ENCODE peak calls at places on chromosomes 11 and 22, in four cellular contexts. Q is MM.1S, R is PC-3, D is HCT116. B is an unnamed sample.

GRCh38 chr22:37077802-37078448 is 26.4 kb downstream of the KCTD17 start:
- DNase-seq in Q (peak; percentile 48), R (peak; percentile 58), D (peak; percentile 26), B (peak; percentile 82)

GRCh38 chr11:68092411-68092810 is 28.8 kb downstream of the CHKA start:
- DNase-seq in Q (no peak), R (no peak), D (no peak), B (no peak)

GRCh38 chr11:109806205-109806604 is 287.0 kb upstream of the ZC3H12C start:
- DNase-seq in Q (no peak), R (no peak), D (no peak), B (no peak)

GRCh38 chr11:116225784-116226410 is 546.9 kb downstream of the BUD13 start:
- DNase-seq in Q (no peak), R (no peak), D (no peak), B (no peak)

GRCh38 chr11:110818032-110818687 is 105.9 kb upstream of the ARHGAP20 start:
- DNase-seq in Q (no peak), R (peak; percentile 47), D (peak; percentile 15), B (no peak)

GRCh38 chr11:105000797-105001196 is 22.2 kb downstream of the CASP5 start:
- DNase-seq in Q (peak; percentile 61), R (no peak), D (peak; percentile 19), B (peak; percentile 90)

GRCh38 chr11:844693-845644 is 2.3 kb downstream of the TSPAN4 start:
- DNase-seq in Q (no peak), R (peak; percentile 74), D (no peak), B (no peak)

GRCh38 chr11:22521226-22521625 is 104.4 kb downstream of the FANCF start:
- DNase-seq in Q (no peak), R (peak; percentile 57), D (peak; percentile 6), B (no peak)

GRCh38 chr11:2523821-2524391 is 79.1 kb downstream of the KCNQ1 start:
- DNase-seq in Q (no peak), R (no peak), D (no peak), B (no peak)

GRCh38 chr11:1882265-1883238 is 9.1 kb downstream of the PRR33 start:
- DNase-seq in Q (peak; percentile 48), R (peak; percentile 77), D (peak; percentile 43), B (peak; percentile 94)

GRCh38 chr11:75538150-75538942 is 12.6 kb upstream of the GDPD5 start:
- DNase-seq in Q (no peak), R (no peak), D (no peak), B (no peak)

DNA sequence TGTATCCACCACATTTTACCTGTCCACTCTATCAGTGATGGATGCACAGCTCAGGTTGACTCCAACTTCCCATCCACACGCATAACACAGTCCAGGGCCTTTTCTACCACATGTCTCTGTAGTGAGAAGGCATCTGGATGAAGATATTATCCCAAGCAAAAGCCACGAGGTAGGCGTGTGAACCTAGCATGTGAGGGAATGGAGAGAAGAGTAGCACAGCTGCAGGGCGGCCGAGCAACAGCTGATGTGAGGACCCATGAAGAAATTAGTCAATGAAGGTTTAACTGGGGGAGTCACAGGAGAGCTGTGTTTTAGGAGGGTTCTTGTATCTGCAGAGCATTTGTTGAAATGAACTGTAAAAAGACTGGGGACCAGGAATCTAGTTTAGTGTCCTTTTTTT is 144.6 kb upstream of the PITPNB start:
- DNase-seq in Q (no peak), R (no peak), D (no peak), B (no peak)
- H3K4me3 ChIP-seq in Q (no peak overlapping the region), R (no peak overlapping the region), D (no peak overlapping the region), B (no peak overlapping the region)

DNA sequence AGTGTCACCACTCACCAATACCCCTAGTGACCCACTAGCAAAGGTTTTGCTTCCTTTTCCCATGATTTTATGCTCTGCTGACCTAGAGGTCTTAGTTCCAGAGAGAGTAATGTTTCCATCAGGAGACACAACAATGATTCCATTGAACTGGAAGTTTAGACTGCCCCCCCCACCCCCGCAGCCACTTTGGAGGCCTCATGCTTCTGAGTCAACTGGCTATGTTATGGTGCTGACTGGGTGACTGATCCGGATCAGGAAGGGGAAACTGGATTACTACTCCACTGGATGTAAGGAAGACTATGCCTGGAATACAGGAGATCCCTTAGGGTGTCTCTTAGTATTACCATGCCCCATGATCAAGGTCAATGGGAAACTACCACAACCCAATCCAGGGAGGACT is 633.6 kb downstream of the OPCML start:
- DNase-seq in Q (no peak), R (no peak), D (no peak), B (no peak)
- H3K9me2 ChIP-seq in Q (no peaks in the 10 kb centered on the region), R (no peaks in the 10 kb centered on the region), D (no peaks in the 10 kb centered on the region), B (no peaks in the 10 kb centered on the region)

DNA sequence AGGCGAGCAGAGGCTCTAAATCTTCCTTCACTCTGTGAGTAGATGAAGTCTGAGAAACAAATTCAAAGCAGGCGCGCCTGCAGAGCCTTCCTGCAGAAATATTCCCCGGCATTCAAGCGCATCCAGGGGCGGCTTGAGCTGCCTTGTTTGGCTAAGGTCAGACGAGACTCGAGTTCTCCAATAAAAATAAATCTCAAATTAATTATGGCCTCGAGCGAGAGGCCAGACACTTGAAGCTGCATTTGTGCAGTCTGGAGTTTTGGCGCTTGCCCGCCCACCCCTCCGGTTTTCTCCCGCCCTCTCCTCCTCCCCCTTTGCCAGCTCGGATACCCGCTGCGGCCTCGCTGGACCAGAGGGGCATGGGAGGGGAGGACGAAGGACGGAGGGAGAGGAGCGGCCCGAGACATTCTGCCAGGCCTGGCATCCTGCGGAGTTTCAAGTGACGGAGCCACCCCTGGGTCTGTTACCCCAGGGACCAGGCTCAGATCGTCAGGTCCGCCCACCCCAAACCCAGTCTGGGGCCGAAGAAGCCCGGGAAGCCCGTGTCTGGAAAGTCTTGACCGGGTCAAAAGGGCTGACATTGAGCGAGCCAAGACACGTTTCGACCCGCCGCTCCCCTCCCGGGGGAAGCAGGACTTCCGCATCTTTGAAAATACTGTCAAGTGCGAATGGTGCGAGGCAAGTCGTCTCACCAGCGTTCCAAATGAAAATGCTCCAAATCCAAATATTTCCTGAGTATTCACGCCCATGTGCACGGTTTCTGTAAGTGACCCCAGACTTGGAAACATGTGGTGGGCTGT is 3.7 kb upstream of the FLI1 start:
- DNase-seq in Q (no peak), R (no peak), D (no peak), B (no peak)
- H3K4me3 ChIP-seq in Q (no peak overlapping the region), R (no peak overlapping the region), D (no peak overlapping the region), B (no peak overlapping the region)

DNA sequence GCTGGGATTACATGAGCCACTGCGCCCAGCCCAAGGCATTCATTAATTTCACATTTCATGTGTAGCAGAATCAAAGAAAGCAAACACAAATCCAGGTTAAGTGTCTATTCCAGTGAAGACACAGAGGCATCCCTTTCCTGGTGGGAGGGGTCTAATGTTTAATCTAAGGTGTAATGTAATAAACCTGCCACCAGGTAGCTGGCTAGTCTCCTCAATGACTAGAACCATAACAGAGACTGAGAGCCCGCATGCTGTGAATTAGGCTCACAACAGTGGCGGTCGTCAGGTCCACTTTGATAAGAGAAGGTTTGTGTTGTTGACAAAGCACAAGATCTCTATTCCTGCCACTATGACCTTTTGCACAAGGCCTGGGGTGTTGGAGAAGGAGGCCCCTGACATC is 64.2 kb upstream of the ADA2 start:
- DNase-seq in Q (no peak), R (no peak), D (no peak), B (no peak)
- H3K9me2 ChIP-seq in Q (no peaks in the 10 kb centered on the region), R (no peaks in the 10 kb centered on the region), D (no peaks in the 10 kb centered on the region), B (no peaks in the 10 kb centered on the region)

GRCh38 chr22:23213031-23213555 is 32.8 kb downstream of the BCR start:
- DNase-seq in Q (no peak), R (no peak), D (no peak), B (no peak)

GRCh38 chr22:23213581-23214341 is 33.5 kb downstream of the BCR start:
- DNase-seq in Q (no peak), R (no peak), D (no peak), B (no peak)

GRCh38 chr22:23210428-23211170 is 30.3 kb downstream of the BCR start:
- DNase-seq in Q (no peak), R (no peak), D (no peak), B (no peak)

GRCh38 chr22:23211622-23212021 is 31.3 kb downstream of the BCR start:
- DNase-seq in Q (no peak), R (no peak), D (no peak), B (no peak)

GRCh38 chr22:23212061-23213030 is 32.0 kb downstream of the BCR start:
- DNase-seq in Q (no peak), R (no peak), D (no peak), B (no peak)
- H3K4me3 ChIP-seq in Q (no peak overlapping the region), R (no peak overlapping the region), D (no peak overlapping the region), B (no peak overlapping the region)

DNA sequence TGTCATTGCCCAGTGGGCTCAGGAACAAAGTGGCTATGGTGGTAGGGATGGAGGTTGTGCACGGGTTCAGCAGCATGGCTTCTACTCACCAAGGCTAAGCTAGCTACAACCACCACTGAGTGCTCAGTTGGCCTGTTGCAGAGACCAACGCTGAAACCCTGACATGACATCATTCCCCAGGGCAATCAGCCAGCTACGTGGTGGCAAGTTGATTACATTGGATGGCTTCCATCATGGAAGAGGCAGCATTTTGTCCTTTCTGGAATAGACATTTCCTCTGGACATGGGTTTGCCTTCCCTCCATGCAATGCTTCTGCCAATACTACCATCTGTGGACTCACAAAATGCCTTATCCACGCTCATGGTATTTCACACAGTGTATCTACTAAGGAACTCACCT is 634.3 kb downstream of the OPCML start:
- DNase-seq in Q (no peak), R (no peak), D (no peak), B (no peak)
- H3K9me2 ChIP-seq in Q (no peaks in the 10 kb centered on the region), R (no peaks in the 10 kb centered on the region), D (no peaks in the 10 kb centered on the region), B (no peaks in the 10 kb centered on the region)

GRCh38 chr11:113670149-113670829 is 35.8 kb downstream of the TMPRSS5 start:
- DNase-seq in Q (no peak), R (no peak), D (no peak), B (no peak)

GRCh38 chr11:113667801-113668200 is 38.3 kb downstream of the TMPRSS5 start:
- DNase-seq in Q (no peak), R (peak; percentile 37), D (no peak), B (no peak)

GRCh38 chr11:113668255-113668654 is 37.9 kb downstream of the TMPRSS5 start:
- DNase-seq in Q (no peak), R (peak; percentile 90), D (no peak), B (no peak)

GRCh38 chr11:113673566-113674396 is 32.3 kb downstream of the TMPRSS5 start:
- DNase-seq in Q (no peak), R (no peak), D (no peak), B (no peak)

GRCh38 chr11:113670830-113671215 is 35.3 kb downstream of the TMPRSS5 start:
- DNase-seq in Q (no peak), R (no peak), D (no peak), B (no peak)
- H3K4me3 ChIP-seq in Q (no peak overlapping the region), R (no peak overlapping the region), D (no peak overlapping the region), B (no peak overlapping the region)

GRCh38 chr11:101127699-101128570 is 1.7 kb downstream of the PGR start:
- DNase-seq in Q (no peak), R (no peak), D (no peak), B (no peak)
- H3K9me2 ChIP-seq in Q (no peaks in the 10 kb centered on the region), R (no peaks in the 10 kb centered on the region), D (no peaks in the 10 kb centered on the region), B (no peaks in the 10 kb centered on the region)

DNA sequence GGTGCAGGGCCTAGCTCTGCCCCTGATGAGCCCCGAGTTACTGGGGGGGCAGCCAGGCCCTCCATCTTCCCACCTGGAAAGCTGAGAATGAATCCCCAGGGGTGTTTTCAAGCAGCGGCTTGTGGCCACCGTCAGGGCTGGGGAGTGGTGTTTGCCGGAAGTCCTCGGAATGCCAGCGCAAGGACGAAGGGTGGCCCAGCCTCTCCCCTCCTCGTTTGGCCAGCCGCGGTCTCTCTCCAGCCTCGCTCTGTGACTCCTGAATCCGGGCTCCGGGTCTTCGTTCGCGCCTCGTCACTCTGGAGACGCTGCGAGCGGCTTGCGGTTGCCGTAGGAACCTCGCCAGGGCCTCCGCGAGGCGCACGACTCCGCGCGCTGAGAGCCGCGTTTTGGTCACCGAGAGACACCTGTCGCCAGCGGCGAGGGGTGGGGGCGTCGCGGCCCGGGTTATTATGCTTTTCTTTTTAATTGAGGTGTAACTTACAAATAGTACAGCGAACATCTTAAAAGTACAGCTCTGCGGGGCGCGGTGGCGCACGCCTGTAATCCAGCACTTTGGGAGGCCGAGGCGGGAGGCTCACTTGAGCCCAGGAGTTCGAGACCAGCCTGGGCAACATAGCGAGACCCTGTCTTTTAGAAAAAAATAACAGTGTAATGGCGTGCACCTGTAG is 6.3 kb upstream of the KDELR3 start:
- DNase-seq in Q (peak; percentile 85), R (peak; percentile 73), D (peak; percentile 82), B (no peak)
- H3K4me3 ChIP-seq in Q (no peak overlapping the region), R (peak overlapping the region; percentile 46), D (peak overlapping the region; percentile 52), B (no peak overlapping the region)

B was measured in Karpas-422.